ENCODE peak calls at places on chromosomes 7 and 10, in seven cellular contexts. I is DND-41; O is GM23338; L is tibial artery; C is heart right ventricle; B is CD8-positive, alpha-beta memory T cell; J is RWPE2. D is an unnamed sample.

GRCh38 chr7:18941197-18941596 is 176.2 kb downstream of the TWIST1 start:
- DNase-seq in L (no peak), C (no peak), J (no peak), B (no peak), I (no peak), O (no peak), D (no peak)

GRCh38 chr10:97059006-97059871 is 126.5 kb downstream of the SLIT1 start:
- DNase-seq in B (no peak), I (no peak), L (no peak), O (peak), J (no peak), C (no peak), D (no peak)

GRCh38 chr10:20466731-20467130 is 430.4 kb downstream of the NEBL start:
- DNase-seq in I (no peak), J (no peak), L (no peak), B (no peak), C (no peak), O (no peak), D (no peak)

GRCh38 chr10:450463-450862 is 239.0 kb downstream of the DIP2C start:
- DNase-seq in L (no peak), C (no peak), O (no peak), B (no peak), J (no peak), I (no peak), D (no peak)

GRCh38 chr10:29590598-29591415 is 44.0 kb downstream of the SVIL start:
- DNase-seq in J (no peak), O (peak), L (no peak), I (no peak), B (peak), C (no peak), D (peak)

GRCh38 chr7:139937685-139938084 is 108.6 kb downstream of the TBXAS1 start:
- DNase-seq in I (no peak), J (no peak), B (no peak), O (no peak), C (peak), L (no peak), D (no peak)

GRCh38 chr10:21746118-21746517 is 212.1 kb downstream of the MLLT10 start:
- DNase-seq in B (peak), I (peak), C (no peak), J (no peak), L (no peak), O (no peak), D (no peak)

GRCh38 chr7:36474283-36475010 is 84.8 kb downstream of the ANLN start:
- DNase-seq in B (no peak), J (no peak), I (no peak), C (no peak), L (no peak), O (no peak), D (no peak)

GRCh38 chr10:72334196-72334831 is 20.4 kb downstream of the DNAJB12 start:
- DNase-seq in B (no peak), O (peak), C (no peak), I (peak), L (no peak), J (no peak), D (no peak)

GRCh38 chr10:31602541-31603244 is 283.7 kb downstream of the ZEB1 start:
- DNase-seq in B (no peak), I (peak), L (peak), J (no peak), O (peak), C (peak), D (no peak)

GRCh38 chr7:5213286-5213645 is 23.2 kb downstream of the WIPI2 start:
- DNase-seq in B (no peak), L (peak), I (no peak), C (no peak), O (no peak), J (no peak), D (no peak)

GRCh38 chr10:35300063-35300699 is 36.1 kb upstream of the CCNY start:
- DNase-seq in J (peak), C (no peak), B (no peak), O (no peak), L (no peak), I (no peak), D (peak)

GRCh38 chr7:158596309-158596708 is 8.7 kb upstream of the PTPRN2 start:
- DNase-seq in I (no peak), O (no peak), L (no peak), C (no peak), J (no peak), B (no peak), D (no peak)

GRCh38 chr10:126177414-126178030 is 210.8 kb downstream of the ADAM12 start:
- DNase-seq in B (no peak), J (no peak), C (no peak), O (peak), L (no peak), I (no peak), D (no peak)

GRCh38 chr10:88346151-88346977 is 236.8 kb downstream of the RNLS start:
- DNase-seq in O (peak), L (no peak), C (no peak), I (no peak), J (no peak), B (no peak), D (no peak)

GRCh38 chr7:94297397-94297838 is 97.3 kb upstream of the COL1A2 start:
- DNase-seq in J (no peak), L (peak), C (peak), O (no peak), B (no peak), I (no peak), D (peak)

GRCh38 chr10:46092523-46093195 is 46.6 kb upstream of the MSMB start:
- DNase-seq in L (no peak), O (no peak), C (no peak), J (no peak), I (peak), B (peak), D (no peak)

GRCh38 chr10:131787961-131788360 is 112.8 kb upstream of the PPP2R2D start:
- DNase-seq in J (no peak), O (no peak), I (no peak), L (peak), B (no peak), C (no peak), D (no peak)

GRCh38 chr10:6055929-6056328 is 6.2 kb downstream of the IL2RA start:
- DNase-seq in C (no peak), B (no peak), O (no peak), J (no peak), I (no peak), L (no peak), D (no peak)

GRCh38 chr10:110226555-110226925 is 19.1 kb downstream of the MXI1 start:
- DNase-seq in J (peak), C (peak), I (peak), B (peak), L (peak), O (peak), D (peak)

GRCh38 chr7:47617131-47617530 is 35.2 kb upstream of the TNS3 start:
- DNase-seq in O (no peak), J (no peak), B (no peak), I (no peak), C (no peak), L (no peak), D (no peak)

GRCh38 chr7:94177441-94177840 is 173.3 kb upstream of the BET1 start:
- DNase-seq in C (no peak), I (no peak), B (no peak), J (no peak), L (no peak), O (no peak), D (no peak)

GRCh38 chr10:73585223-73585784 is 5.8 kb downstream of the USP54 start:
- DNase-seq in O (no peak), B (no peak), I (no peak), L (no peak), C (no peak), J (no peak), D (no peak)

GRCh38 chr7:156207306-156207705 is 395.0 kb upstream of the SHH start:
- DNase-seq in J (no peak), I (no peak), C (no peak), B (no peak), O (no peak), L (no peak), D (no peak)

GRCh38 chr7:112414855-112415490 is 35.3 kb upstream of the IFRD1 start:
- DNase-seq in L (no peak), B (no peak), I (peak), J (no peak), C (no peak), O (peak), D (no peak)

DNA sequence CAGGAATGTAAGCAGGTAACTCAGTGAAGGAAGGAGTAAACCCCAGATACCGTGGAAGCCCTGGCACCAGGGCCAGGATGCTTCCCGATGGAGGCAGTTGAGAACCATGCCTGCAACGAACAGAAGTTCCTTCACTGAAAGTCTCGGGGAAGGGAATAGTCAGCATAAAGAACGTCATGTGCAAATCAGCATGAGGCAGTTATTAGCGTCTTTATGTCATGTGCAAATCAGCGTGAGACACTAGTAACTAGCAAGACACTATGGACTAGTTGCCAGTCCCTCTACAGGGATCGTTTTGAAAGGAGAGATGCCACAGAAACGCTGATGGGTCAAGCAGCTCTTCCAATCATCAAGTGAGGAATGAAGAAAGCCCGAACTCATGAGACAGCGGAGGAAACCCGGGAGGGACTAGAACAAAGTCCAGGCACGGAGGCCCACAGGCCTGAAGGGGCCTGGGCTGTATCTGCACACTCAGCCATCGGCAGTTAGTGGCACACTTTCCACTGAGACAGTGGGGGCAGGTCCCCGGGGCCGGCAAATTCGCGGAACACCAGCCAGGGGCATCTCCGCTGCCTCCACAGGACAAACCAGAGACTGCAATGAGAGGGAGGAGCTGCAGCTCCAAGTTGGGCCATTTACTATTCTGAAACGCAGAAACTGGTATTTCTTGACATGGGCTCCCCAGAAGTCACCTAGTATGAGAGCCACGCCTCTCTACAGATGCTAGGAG is 109.6 kb downstream of the SFMBT2 start:
- DNase-seq in I (no peak), B (no peak), L (no peak), O (peak), J (no peak), C (no peak), D (no peak)
- H3K4me3 ChIP-seq in I (no peak), B (no peak), L (no peak), O (no peak), J (no peak), C (no peak), D (no peak)

DNA sequence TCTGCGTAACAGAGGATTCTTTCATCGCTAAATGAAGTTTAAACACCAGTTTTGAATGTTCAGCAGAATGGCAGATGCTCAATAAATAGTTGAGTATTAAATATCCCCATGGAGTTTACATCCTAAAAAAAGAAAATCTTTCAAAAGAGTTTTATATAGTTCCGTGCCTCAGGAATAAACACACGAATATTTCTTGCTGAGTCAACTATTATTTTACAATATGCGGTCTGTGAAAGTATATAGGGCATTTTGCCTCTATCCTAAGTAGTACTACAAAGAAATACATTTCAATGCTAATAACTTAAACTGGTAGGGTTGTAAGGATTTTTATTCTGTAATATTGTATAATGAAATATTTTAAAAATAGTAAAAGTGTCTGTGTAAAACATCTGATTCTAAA is 1.3 kb downstream of the DBF4 start:
- DNase-seq in O (no peak), B (no peak), J (no peak), C (no peak), L (no peak), I (no peak), D (no peak)
- H3K4me3 ChIP-seq in O (peak), B (peak), J (peak), C (peak), L (peak), I (peak), D (peak)

DNA sequence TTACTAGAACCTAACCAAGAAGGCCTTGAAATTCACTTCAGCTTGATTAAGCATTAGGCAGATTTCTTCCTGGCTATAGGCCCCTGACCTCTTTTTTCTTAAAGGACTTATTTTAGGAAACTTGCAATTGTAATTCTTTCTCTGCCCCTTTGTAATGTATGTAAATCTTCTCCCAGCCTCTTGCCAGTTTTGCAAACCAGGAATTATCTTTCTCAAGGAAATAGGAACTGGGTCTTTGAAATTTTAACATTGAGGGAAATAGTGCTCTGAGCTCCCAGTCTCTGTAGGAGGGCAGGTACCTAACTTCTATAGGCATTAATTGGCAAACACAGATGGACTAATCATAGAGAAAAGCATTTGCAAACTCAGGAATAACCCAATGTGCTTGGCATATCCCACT is 342.7 kb downstream of the THSD7A start:
- DNase-seq in J (no peak), B (no peak), L (no peak), O (peak), C (no peak), I (no peak), D (no peak)
- H3K4me3 ChIP-seq in J (no peak), B (no peak), L (no peak), O (peak), C (no peak), I (no peak), D (no peak)

DNA sequence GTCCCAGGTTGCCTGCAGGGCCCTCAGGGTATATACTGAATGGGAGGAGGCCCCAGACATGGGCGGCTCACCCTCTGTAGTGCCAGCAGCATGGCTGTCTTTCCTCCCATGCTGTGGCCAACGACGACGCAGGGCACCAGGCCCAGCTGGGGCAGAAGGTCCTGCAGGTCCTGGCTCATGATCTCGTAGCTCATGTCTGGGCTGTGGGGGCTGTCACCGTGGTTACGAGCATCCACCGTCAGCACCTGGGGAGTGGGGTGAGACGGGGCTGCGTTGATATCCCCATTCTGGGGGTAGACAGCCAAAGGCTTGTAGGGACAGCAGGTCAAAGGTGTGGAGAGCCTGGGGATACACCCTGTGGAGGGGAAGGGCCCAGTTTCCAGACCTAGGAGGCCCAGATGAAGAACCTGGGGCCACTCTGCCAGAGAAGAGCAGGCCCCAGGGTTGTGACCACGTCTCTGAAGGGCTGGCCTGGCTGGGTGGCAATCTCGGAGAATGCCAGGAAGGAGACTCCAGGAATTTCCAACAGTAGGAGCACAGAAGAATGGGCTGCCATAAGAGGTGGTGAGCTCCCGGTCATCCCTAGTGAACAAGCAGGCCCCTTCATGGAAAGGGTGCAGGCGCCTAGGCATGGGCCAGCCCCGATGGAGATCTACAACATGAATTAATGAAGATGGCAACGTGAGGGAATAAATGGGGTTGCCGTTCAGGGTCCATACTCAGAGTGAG is 947 bp downstream of the ABHD11 start:
- DNase-seq in L (no peak), O (no peak), B (no peak), I (no peak), J (no peak), C (no peak), D (no peak)
- H3K4me3 ChIP-seq in L (peak), O (peak), B (peak), I (no peak), J (peak), C (peak), D (peak)

GRCh38 chr7:134347567-134347966 is 30.8 kb upstream of the SLC35B4 start:
- DNase-seq in C (no peak), B (no peak), J (no peak), L (no peak), I (no peak), O (no peak), D (no peak)
- H3K4me3 ChIP-seq in C (no peak), B (no peak), J (no peak), L (no peak), I (no peak), O (no peak), D (no peak)

DNA sequence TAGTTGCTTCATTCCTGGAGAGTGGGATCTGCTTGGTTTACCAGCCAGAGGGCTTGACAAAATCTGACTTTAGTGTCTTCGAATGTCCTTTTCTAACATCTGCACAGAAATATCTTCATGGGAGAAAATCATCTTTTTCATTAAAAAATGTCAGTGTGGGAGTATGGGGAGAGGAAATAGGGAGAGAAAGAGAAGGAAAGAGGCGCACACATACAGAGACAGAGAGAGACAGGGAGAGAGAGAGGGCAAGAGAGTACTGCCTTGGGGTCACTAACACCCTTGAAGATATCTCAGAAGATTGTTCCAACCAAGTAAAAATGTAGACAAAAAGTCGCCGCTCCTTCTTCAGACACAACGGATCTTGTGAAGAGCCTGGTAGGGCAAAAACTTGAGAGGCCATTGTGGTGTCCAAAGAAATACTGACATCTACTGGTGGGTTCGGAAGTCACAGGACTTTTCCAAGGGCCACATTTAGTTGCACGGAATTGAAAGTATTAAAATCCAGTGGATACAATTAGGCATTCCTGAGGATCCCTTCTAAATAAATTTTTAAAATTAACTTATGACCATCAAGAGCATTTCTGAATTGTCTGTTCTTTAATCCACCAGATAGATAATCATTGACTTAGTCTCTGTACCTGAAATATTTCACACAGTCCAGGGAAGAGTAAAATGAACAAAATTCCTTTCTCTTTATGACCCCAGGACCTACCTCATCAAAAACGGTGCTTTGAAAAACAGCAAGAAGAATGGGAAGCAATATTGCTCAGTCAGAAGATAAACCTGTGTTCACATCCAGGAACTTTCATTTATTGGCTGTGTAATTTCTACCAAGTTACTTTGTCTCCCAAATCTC is 29.7 kb downstream of the VIM start:
- DNase-seq in L (no peak), I (peak), C (no peak), B (peak), O (peak), J (no peak), D (no peak)
- H3K4me3 ChIP-seq in L (peak), I (no peak), C (no peak), B (no peak), O (no peak), J (no peak), D (no peak)

D was measured in HFF-Myc.